ENCODE peak calls at places on chromosomes 7 and 10, in five cellular contexts. S, D, H, T and N are unnamed samples.

GRCh38 chr7:105876964-105877601 is 684 bp upstream of the ATXN7L1 start:
- DNase-seq in S (peak), D (peak), H (peak), T (peak), N (peak)

GRCh38 chr7:32170838-32171237 is 100.6 kb upstream of the PDE1C start:
- DNase-seq in S (no peak), D (no peak), H (no peak), T (no peak), N (no peak)

GRCh38 chr7:100486753-100487446 is 3.2 kb downstream of the NYAP1 start:
- DNase-seq in S (peak), D (peak), H (no peak), T (no peak), N (peak)

GRCh38 chr10:79103585-79103984 is 34.8 kb downstream of the ZMIZ1 start:
- DNase-seq in S (no peak), D (no peak), H (no peak), T (no peak), N (no peak)

GRCh38 chr10:49518982-49519578 is 19.8 kb downstream of the ERCC6 start:
- DNase-seq in S (peak), D (peak), H (peak), T (no peak), N (peak)

GRCh38 chr10:133375357-133376115 is 2.4 kb upstream of the ECHS1 start:
- DNase-seq in S (no peak), D (no peak), H (no peak), T (no peak), N (no peak)

GRCh38 chr7:18087031-18087686 is 59.5 kb upstream of the PRPS1L1 start:
- DNase-seq in S (no peak), D (peak), H (no peak), T (no peak), N (peak)

GRCh38 chr7:77727936-77728701 is 31.9 kb downstream of the RSBN1L start:
- DNase-seq in S (peak), D (peak), H (peak), T (no peak), N (peak)

GRCh38 chr10:112793197-112793921 is 156.7 kb upstream of the TCF7L2 start:
- DNase-seq in S (peak), D (no peak), H (no peak), T (no peak), N (no peak)

GRCh38 chr10:131094406-131095108 is 217.0 kb downstream of the TCERG1L start:
- DNase-seq in S (no peak), D (no peak), H (no peak), T (no peak), N (no peak)

GRCh38 chr7:157653827-157654207 is 317.0 kb downstream of the DNAJB6 start:
- DNase-seq in S (no peak), D (no peak), H (no peak), T (no peak), N (no peak)

GRCh38 chr7:150988230-150989226 is 2.3 kb upstream of the NOS3 start:
- DNase-seq in S (no peak), D (peak), H (no peak), T (no peak), N (peak)

GRCh38 chr7:49001610-49002033 is 77.3 kb downstream of the CDC14C start:
- DNase-seq in S (no peak), D (peak), H (peak), T (peak), N (peak)

GRCh38 chr10:110576220-110576619 is 8.7 kb downstream of the SMC3 start:
- DNase-seq in S (peak), D (no peak), H (no peak), T (no peak), N (no peak)

GRCh38 chr10:98047009-98047741 is 16.8 kb upstream of the CRTAC1 start:
- DNase-seq in S (no peak), D (no peak), H (no peak), T (no peak), N (no peak)

GRCh38 chr10:109898666-109899577 is 24.4 kb downstream of the XPNPEP1 start:
- DNase-seq in S (peak), D (no peak), H (no peak), T (no peak), N (no peak)

DNA sequence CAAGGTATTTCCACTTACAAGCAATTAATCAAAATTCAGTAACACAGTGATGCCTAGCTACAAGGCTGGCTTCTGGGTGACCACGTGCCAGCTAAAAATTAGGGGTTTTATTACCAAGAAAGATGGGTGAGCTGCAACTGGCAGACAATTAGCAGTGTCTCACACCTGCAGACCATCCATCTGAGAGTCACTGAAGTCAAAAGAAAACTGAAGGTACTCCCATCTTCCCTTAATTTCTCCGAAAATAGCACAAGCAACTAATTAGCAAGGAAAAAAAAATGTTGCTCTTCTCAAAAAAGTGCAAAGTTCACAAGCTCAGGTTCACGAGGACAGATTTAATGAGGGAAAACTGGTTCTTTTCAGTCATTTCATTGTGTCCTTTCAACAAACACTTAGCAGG is 28.4 kb downstream of the RSU1 start:
- DNase-seq in S (no peak), D (no peak), H (no peak), T (no peak), N (no peak)
- TF ChIP-seq MAFK in S (no peak), D (no peak), H (no peak), T (no peak), N (no peak)

GRCh38 chr7:138555684-138556083 is 95.6 kb downstream of the TRIM24 start:
- DNase-seq in S (no peak), D (no peak), H (no peak), T (no peak), N (no peak)
- TF ChIP-seq MAFK in S (no peak), D (no peak), H (no peak), T (no peak), N (no peak)

DNA sequence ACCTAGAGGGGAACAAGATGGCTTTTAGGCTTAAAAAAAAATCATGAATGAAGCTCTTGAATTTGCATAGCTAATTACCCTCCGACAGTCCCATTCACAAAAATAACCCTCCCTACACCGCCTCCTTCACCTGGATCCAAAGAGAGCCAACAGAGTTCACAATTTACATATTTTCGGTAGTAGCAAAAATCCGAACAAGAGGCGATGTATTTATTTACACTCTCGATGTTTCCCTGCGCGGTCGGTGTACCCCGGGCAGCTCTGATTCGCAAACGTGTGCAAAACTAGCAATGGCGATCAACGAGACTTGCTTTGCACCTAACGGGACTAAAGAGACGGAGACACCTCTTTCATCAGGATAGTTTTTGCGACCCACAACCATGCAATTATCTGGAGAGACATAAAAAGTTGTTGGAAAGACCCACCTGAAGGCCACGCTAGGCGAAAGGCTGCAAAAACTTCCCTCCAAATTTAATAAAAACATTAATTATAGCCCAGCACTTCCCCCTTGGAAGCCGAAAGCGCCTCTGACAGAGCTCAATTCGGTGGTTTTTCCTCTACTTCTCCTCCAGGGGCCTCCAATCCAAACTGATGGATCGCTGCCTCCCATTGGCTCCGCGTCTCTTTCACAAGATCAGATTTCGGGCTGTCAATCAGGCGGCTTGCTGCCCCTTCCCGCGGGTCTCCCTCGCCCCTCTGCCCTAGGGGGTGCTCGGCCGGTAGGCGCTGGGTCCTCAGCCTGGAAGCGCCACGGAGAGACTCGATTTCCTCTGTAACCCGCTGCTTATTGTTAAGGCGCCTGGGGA is at the start of gene ETV1:
- DNase-seq in S (peak), D (peak), H (peak), T (peak), N (peak)
- TF ChIP-seq MAFK in S (peak), D (no peak), H (no peak), T (no peak), N (no peak)

DNA sequence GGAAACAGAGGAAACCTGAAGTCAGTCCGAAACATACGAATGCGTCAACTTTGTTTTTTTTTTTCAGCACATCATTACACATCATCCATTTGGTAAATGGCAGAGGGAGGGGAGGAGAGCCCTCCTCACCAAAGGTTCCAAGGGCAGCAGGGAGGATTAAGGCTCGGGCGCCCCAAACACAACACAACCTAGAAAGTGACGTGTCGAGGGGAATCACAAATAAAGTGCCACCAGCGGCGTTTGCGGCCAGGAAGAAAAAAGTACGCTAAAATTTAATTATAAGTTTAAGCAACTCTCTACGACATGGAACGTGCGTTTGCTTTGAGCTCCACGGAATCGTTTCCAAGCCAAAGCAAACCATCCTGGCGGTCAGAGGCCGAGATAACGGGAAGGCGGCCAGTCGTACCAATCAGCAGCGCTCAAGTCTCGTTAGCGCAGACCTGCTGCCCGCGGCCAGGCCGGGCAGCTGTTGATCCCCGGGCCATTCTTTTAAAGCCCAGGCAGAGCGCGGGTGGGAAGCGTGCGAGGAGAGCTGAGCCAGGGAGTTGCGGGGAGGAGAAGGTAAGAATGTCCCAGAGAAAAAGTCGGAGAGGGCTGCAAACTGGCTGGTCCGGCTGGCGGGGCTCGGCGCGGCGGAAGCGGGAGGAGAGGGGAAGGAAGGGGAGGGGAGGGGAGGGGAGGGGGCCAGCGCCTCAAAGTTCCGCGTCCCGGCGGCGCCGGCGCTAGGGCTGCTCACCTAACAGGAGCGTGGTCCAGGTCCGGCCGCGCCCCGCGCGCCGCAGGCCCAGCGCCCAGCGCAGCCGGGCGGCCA is 719 bp downstream of the DPY19L1 start:
- DNase-seq in S (peak), D (peak), H (peak), T (no peak), N (peak)
- TF ChIP-seq MAFK in S (no peak), D (no peak), H (no peak), T (no peak), N (no peak)